ENCODE peak calls at places on chromosome 16, in eight cellular contexts. Q is thoracic aorta; N is colonic mucosa; H is right cardiac atrium; K is activated CD4-positive, CD25-positive, alpha-beta regulatory T cell; L is ureter; C is HS-27A; J is retinal pigment epithelial cell. Z is an unnamed sample.

GRCh38 chr16:89395150-89396142 is 94.9 kb downstream of the ANKRD11 start:
- DNase-seq in Q (peak), N (peak), H (peak), K (no peak), L (peak), C (peak), J (peak), Z (no peak)

GRCh38 chr16:8863594-8864424 is 5.0 kb downstream of the CARHSP1 start:
- DNase-seq in Q (no peak), N (peak), H (peak), K (no peak), L (no peak), C (no peak), J (no peak), Z (peak)

GRCh38 chr16:83689385-83689831 is 118.4 kb upstream of the HSBP1 start:
- DNase-seq in Q (peak), N (no peak), H (no peak), K (no peak), L (no peak), C (peak), J (peak), Z (no peak)

GRCh38 chr16:82639666-82640336 is 13.0 kb downstream of the CDH13 start:
- DNase-seq in Q (no peak), N (peak), H (peak), K (no peak), L (no peak), C (peak), J (no peak), Z (peak)

GRCh38 chr16:84819644-84820304 is at the start of gene CRISPLD2:
- DNase-seq in Q (peak), N (peak), H (peak), K (peak), L (peak), C (no peak), J (peak), Z (peak)

GRCh38 chr16:57948027-57948426 is 22.9 kb downstream of the CNGB1 start:
- DNase-seq in Q (no peak), N (no peak), H (no peak), K (no peak), L (no peak), C (no peak), J (no peak), Z (no peak)

GRCh38 chr16:67504190-67505021 is 21.1 kb upstream of the AGRP start:
- DNase-seq in Q (no peak), N (peak), H (peak), K (no peak), L (no peak), C (no peak), J (no peak), Z (no peak)

GRCh38 chr16:12191102-12191501 is 214.6 kb downstream of the SNX29 start:
- DNase-seq in Q (no peak), N (no peak), H (no peak), K (no peak), L (no peak), C (no peak), J (no peak), Z (no peak)

GRCh38 chr16:11100239-11100750 is 155.7 kb downstream of the SOCS1 start:
- DNase-seq in Q (no peak), N (no peak), H (peak), K (no peak), L (peak), C (peak), J (peak), Z (peak)

Z was measured in WTC11.